ENCODE peak calls at places on chromosomes 5 and 9, in four cellular contexts. One of them, this sample, is unnamed.
A peak's percentile ranks its signal among the peaks of the same experiment; 100 is the strongest.

GRCh38 chr9:107043886-107044285 is 180.9 kb downstream of the ZNF462 start:
- DNase-seq in H1: no peak
- DNase-seq in breast epithelium: no peak
- DNase-seq in spleen: no peak
- DNase-seq in this sample: no peak

GRCh38 chr5:115132465-115132864 is 37.2 kb downstream of the TRIM36 start:
- DNase-seq in breast epithelium: no peak
- DNase-seq in H1: no peak
- DNase-seq in spleen: no peak
- DNase-seq in this sample: no peak

GRCh38 chr9:35907732-35908483 is 1.4 kb upstream of the SPAAR start:
- DNase-seq in breast epithelium: no peak
- DNase-seq in H1: peak; percentile 57
- DNase-seq in spleen: no peak
- DNase-seq in this sample: no peak

GRCh38 chr5:5089895-5090649 is 50.1 kb upstream of the ADAMTS16 start:
- DNase-seq in spleen: no peak
- DNase-seq in breast epithelium: no peak
- DNase-seq in H1: no peak
- DNase-seq in this sample: no peak

GRCh38 chr5:87147441-87147840 is 120.2 kb upstream of the RASA1 start:
- DNase-seq in spleen: no peak
- DNase-seq in H1: no peak
- DNase-seq in breast epithelium: no peak
- DNase-seq in this sample: no peak

GRCh38 chr9:133144142-133144886 is 19.4 kb downstream of the GBGT1 start:
- DNase-seq in spleen: peak; percentile 96
- DNase-seq in H1: peak; percentile 94
- DNase-seq in breast epithelium: no peak
- DNase-seq in this sample: peak; percentile 94

GRCh38 chr5:164934561-164934960 is 1429.1 kb downstream of the MAT2B start:
- DNase-seq in breast epithelium: no peak
- DNase-seq in H1: no peak
- DNase-seq in spleen: no peak
- DNase-seq in this sample: no peak

GRCh38 chr5:168931638-168932345 is 352.6 kb upstream of the PANK3 start:
- DNase-seq in spleen: no peak
- DNase-seq in breast epithelium: no peak
- DNase-seq in H1: no peak
- DNase-seq in this sample: no peak

GRCh38 chr9:124266139-124266825 is 8.5 kb downstream of the NEK6 start:
- DNase-seq in spleen: no peak
- DNase-seq in breast epithelium: no peak
- DNase-seq in H1: no peak
- DNase-seq in this sample: no peak

GRCh38 chr5:39207628-39208027 is 11.7 kb downstream of the FYB1 start:
- DNase-seq in H1: no peak
- DNase-seq in spleen: no peak
- DNase-seq in breast epithelium: no peak
- DNase-seq in this sample: no peak

GRCh38 chr9:118331622-118332045 is 627.4 kb downstream of the TLR4 start:
- DNase-seq in breast epithelium: no peak
- DNase-seq in spleen: no peak
- DNase-seq in H1: no peak
- DNase-seq in this sample: no peak

GRCh38 chr9:2014148-2014547 is 999 bp upstream of the SMARCA2 start:
- DNase-seq in H1: no peak
- DNase-seq in spleen: no peak
- DNase-seq in breast epithelium: no peak
- DNase-seq in this sample: no peak

GRCh38 chr5:128920345-128921215 is 44.7 kb upstream of the SLC27A6 start:
- DNase-seq in H1: no peak
- DNase-seq in breast epithelium: no peak
- DNase-seq in spleen: no peak
- DNase-seq in this sample: no peak

GRCh38 chr5:10243660-10244240 is 5.9 kb downstream of the ATPSCKMT start:
- DNase-seq in spleen: no peak
- DNase-seq in breast epithelium: no peak
- DNase-seq in H1: no peak
- DNase-seq in this sample: no peak

GRCh38 chr5:78359831-78360673 is at the start of gene SCAMP1:
- DNase-seq in spleen: peak; percentile 99
- DNase-seq in H1: peak; percentile 99
- DNase-seq in breast epithelium: peak; percentile 89
- DNase-seq in this sample: peak; percentile 86
- TF ChIP-seq POLR2AphosphoS5 in spleen: peak; percentile 94
- TF ChIP-seq POLR2AphosphoS5 in H1: no peak
- TF ChIP-seq POLR2AphosphoS5 in breast epithelium: peak; percentile 60
- TF ChIP-seq POLR2AphosphoS5 in this sample: peak; percentile 88

GRCh38 chr9:98054376-98054951 is 2.1 kb upstream of the NANS start:
- DNase-seq in breast epithelium: no peak
- DNase-seq in H1: no peak
- DNase-seq in spleen: no peak
- DNase-seq in this sample: no peak
- TF ChIP-seq POLR2A in breast epithelium: no peak
- TF ChIP-seq POLR2A in H1: no peak
- TF ChIP-seq POLR2A in spleen: no peak
- TF ChIP-seq POLR2A in this sample: no peak

GRCh38 chr9:130299785-130300615 is 34.4 kb downstream of the HMCN2 start:
- DNase-seq in breast epithelium: no peak
- DNase-seq in H1: no peak
- DNase-seq in spleen: no peak
- DNase-seq in this sample: no peak

GRCh38 chr9:130303613-130304055 is 38.1 kb downstream of the HMCN2 start:
- DNase-seq in breast epithelium: no peak
- DNase-seq in H1: no peak
- DNase-seq in spleen: no peak
- DNase-seq in this sample: no peak

GRCh38 chr9:130300739-130301138 is 35.2 kb downstream of the HMCN2 start:
- DNase-seq in breast epithelium: no peak
- DNase-seq in spleen: no peak
- DNase-seq in H1: no peak
- DNase-seq in this sample: no peak

GRCh38 chr9:130302785-130303612 is 37.4 kb downstream of the HMCN2 start:
- DNase-seq in breast epithelium: no peak
- DNase-seq in spleen: no peak
- DNase-seq in H1: no peak
- DNase-seq in this sample: no peak

DNA sequence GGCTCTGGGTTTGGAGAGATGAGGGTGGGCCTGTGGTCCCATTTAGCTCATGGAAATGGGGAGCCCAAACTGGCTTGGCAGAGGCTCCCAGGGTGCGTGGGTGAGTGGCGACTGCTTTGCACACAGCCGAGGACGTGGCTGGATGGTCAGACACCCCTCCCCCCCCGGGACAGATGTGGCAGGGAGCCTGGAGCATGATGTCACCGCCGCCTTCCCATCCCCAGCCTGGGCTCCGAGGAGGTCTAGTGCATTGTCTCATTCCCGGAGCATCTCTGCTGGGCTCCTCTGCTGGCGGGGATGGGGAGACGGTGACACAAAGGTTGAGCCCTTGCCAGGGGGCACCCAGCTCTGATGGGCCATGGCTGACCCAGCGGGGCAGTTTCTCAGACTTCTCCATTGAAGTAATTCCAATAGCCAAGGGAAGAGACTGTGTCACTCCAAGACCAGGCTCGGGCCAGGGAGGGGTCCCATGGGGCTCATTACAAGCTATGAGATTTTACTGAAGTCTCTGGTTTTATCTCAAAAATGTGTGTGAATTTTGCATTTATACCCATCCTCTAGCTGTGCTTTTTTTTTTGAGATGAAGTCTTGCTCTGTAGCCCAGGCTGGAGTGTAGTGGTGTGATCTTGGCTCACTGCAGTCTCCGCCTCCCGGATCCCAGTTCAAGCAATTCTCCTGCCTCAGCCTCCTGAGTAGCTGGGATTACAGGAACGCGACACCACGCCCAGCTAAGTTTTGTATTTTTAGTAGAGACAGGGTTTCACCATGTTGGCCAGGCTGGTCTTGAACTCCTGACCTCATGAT is 36.1 kb downstream of the HMCN2 start:
- DNase-seq in H1: no peak
- DNase-seq in breast epithelium: no peak
- DNase-seq in spleen: no peak
- DNase-seq in this sample: no peak
- TF ChIP-seq POLR2AphosphoS5 in H1: no peak
- TF ChIP-seq POLR2AphosphoS5 in breast epithelium: no peak
- TF ChIP-seq POLR2AphosphoS5 in spleen: no peak
- TF ChIP-seq POLR2AphosphoS5 in this sample: no peak

GRCh38 chr5:133731951-133732350 is 119.6 kb upstream of the FSTL4 start:
- DNase-seq in breast epithelium: no peak
- DNase-seq in H1: no peak
- DNase-seq in spleen: no peak
- DNase-seq in this sample: no peak
- TF ChIP-seq POLR2A in breast epithelium: no peak
- TF ChIP-seq POLR2A in H1: no peak
- TF ChIP-seq POLR2A in spleen: no peak
- TF ChIP-seq POLR2A in this sample: no peak

GRCh38 chr5:110510146-110510545 is 216.3 kb downstream of the TMEM232 start:
- DNase-seq in spleen: no peak
- DNase-seq in breast epithelium: no peak
- DNase-seq in H1: no peak
- DNase-seq in this sample: no peak

GRCh38 chr5:110517396-110517795 is 209.1 kb downstream of the TMEM232 start:
- DNase-seq in H1: no peak
- DNase-seq in breast epithelium: no peak
- DNase-seq in spleen: no peak
- DNase-seq in this sample: no peak

GRCh38 chr5:110512266-110512665 is 214.2 kb downstream of the TMEM232 start:
- DNase-seq in breast epithelium: no peak
- DNase-seq in spleen: no peak
- DNase-seq in H1: no peak
- DNase-seq in this sample: no peak

GRCh38 chr5:110514030-110514429 is 212.4 kb downstream of the TMEM232 start:
- DNase-seq in spleen: no peak
- DNase-seq in H1: no peak
- DNase-seq in breast epithelium: no peak
- DNase-seq in this sample: no peak
- TF ChIP-seq POLR2AphosphoS5 in spleen: no peak
- TF ChIP-seq POLR2AphosphoS5 in H1: no peak
- TF ChIP-seq POLR2AphosphoS5 in breast epithelium: no peak
- TF ChIP-seq POLR2AphosphoS5 in this sample: no peak